ENCODE peak calls at places on chromosomes 3 and 15, in eight cellular contexts. X is GM12865, F is fibroblast of mammary gland, T is type B pancreatic cell, R is glutamatergic neuron, Q is tibial artery, H is OCI-LY7, Z is progenitor cell of endocrine pancreas. D is an unnamed sample.

GRCh38 chr3:119322523-119323400 is 28.6 kb downstream of the ARHGAP31 start:
- DNase-seq in H (peak), Q (peak), T (peak), R (peak), Z (peak), X (peak), F (peak), D (peak)

GRCh38 chr3:47022540-47023161 is 43.2 kb downstream of the NBEAL2 start:
- DNase-seq in H (no peak), X (no peak), F (peak), T (no peak), R (no peak), Z (no peak), Q (no peak), D (no peak)

GRCh38 chr15:30043211-30043655 is 39.5 kb upstream of the GOLGA8J start:
- DNase-seq in X (no peak), T (no peak), F (peak), H (no peak), Q (no peak), Z (no peak), R (no peak), D (no peak)

GRCh38 chr15:87502173-87502572 is 754.4 kb downstream of the NTRK3 start:
- DNase-seq in H (no peak), R (no peak), Q (no peak), Z (no peak), F (no peak), T (no peak), X (no peak), D (no peak)

GRCh38 chr15:85614059-85614458 is 180.7 kb downstream of the KLHL25 start:
- DNase-seq in F (no peak), X (no peak), Z (no peak), Q (no peak), T (no peak), H (no peak), R (no peak), D (no peak)

GRCh38 chr3:116442331-116443021 is 2.8 kb downstream of the LSAMP start:
- DNase-seq in F (no peak), Z (no peak), R (no peak), T (no peak), H (no peak), X (no peak), Q (no peak), D (no peak)

GRCh38 chr15:78216276-78217229 is 17.8 kb downstream of the ACSBG1 start:
- DNase-seq in X (peak), F (peak), H (no peak), T (no peak), Z (no peak), R (no peak), Q (no peak), D (no peak)

GRCh38 chr3:194259982-194260856 is 90.9 kb downstream of the CPN2 start:
- DNase-seq in Q (no peak), Z (no peak), H (no peak), T (no peak), F (peak), R (no peak), X (no peak), D (no peak)

GRCh38 chr15:70765504-70766281 is 2.3 kb upstream of the UACA start:
- DNase-seq in H (no peak), R (no peak), T (no peak), X (no peak), Q (no peak), Z (no peak), F (peak), D (no peak)

GRCh38 chr3:45938043-45938435 is 5.2 kb upstream of the CXCR6 start:
- DNase-seq in Z (no peak), Q (no peak), T (no peak), H (no peak), X (no peak), F (no peak), R (no peak), D (no peak)

GRCh38 chr3:197427013-197427412 is 128.6 kb upstream of the DLG1 start:
- DNase-seq in Z (no peak), X (no peak), T (no peak), R (no peak), Q (no peak), H (no peak), F (no peak), D (no peak)

GRCh38 chr15:61195116-61196002 is 33.7 kb downstream of the RORA start:
- DNase-seq in X (peak), H (peak), R (no peak), Z (no peak), T (no peak), Q (no peak), F (peak), D (no peak)

GRCh38 chr15:90869140-90869541 is 753 bp downstream of the FURIN start:
- DNase-seq in T (no peak), H (no peak), Z (no peak), F (no peak), X (no peak), Q (no peak), R (no peak), D (no peak)

GRCh38 chr3:184696643-184697042 is 15.2 kb downstream of the MAGEF1 start:
- DNase-seq in X (no peak), F (no peak), Q (no peak), Z (no peak), R (no peak), T (no peak), H (no peak), D (no peak)

GRCh38 chr3:126959921-126960603 is 22.9 kb upstream of the PLXNA1 start:
- DNase-seq in Z (no peak), X (no peak), R (peak), T (no peak), Q (no peak), F (peak), H (no peak), D (no peak)
- TF ChIP-seq CTCF in Z (peak), X (no peak), R (no peak), T (peak), Q (no peak), F (peak), H (no peak), D (no peak)

DNA sequence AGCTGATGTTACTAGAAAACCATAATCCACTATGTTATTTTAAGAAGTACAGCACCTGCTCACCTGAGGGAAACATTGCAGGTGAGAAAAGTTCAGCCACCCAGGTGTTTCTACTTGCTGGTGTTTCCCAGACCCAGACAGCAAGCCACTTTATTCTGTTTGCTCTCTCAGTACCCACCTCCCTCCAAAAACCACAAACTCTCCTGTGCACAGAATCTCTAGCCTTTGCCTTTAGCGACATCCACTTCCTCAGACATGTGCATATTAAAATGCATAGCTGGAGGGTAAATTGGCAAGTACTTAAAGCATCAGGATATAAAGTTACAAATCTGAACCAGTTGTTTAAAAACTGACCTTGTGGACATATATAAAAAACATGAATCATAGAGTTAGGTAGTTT is 36.7 kb downstream of the VGLL3 start:
- DNase-seq in R (no peak), H (no peak), X (no peak), F (no peak), Z (no peak), Q (no peak), T (no peak), D (no peak)
- TF ChIP-seq CTCF in R (no peak), H (no peak), X (no peak), F (no peak), Z (no peak), Q (no peak), T (no peak), D (no peak)

GRCh38 chr15:76905013-76905839 is at the start of gene SCAPER:
- DNase-seq in F (peak), T (peak), Q (peak), Z (peak), R (peak), H (peak), X (peak), D (peak)
- TF ChIP-seq CTCF in F (no peak), T (no peak), Q (no peak), Z (no peak), R (peak), H (peak), X (no peak), D (no peak)

GRCh38 chr3:122092460-122093165 is 37.5 kb downstream of the CD86 start:
- DNase-seq in Z (no peak), F (peak), Q (peak), X (peak), H (peak), T (no peak), R (no peak), D (no peak)
- TF ChIP-seq CTCF in Z (peak), F (peak), Q (no peak), X (peak), H (peak), T (peak), R (peak), D (no peak)

GRCh38 chr15:49035825-49036224 is 10.4 kb downstream of the SECISBP2L start:
- DNase-seq in Q (no peak), F (no peak), R (no peak), X (no peak), T (no peak), H (no peak), Z (no peak), D (no peak)
- TF ChIP-seq CTCF in Q (no peak), F (no peak), R (no peak), X (no peak), T (no peak), H (no peak), Z (no peak), D (no peak)

GRCh38 chr3:160725326-160725725 is 30.7 kb upstream of the PPM1L start:
- DNase-seq in T (no peak), Q (no peak), H (no peak), R (no peak), Z (no peak), X (no peak), F (no peak), D (no peak)

GRCh38 chr3:160722331-160722730 is 33.7 kb upstream of the PPM1L start:
- DNase-seq in H (no peak), Q (no peak), F (no peak), Z (no peak), X (no peak), R (no peak), T (no peak), D (no peak)

GRCh38 chr3:160719710-160720109 is 36.3 kb upstream of the PPM1L start:
- DNase-seq in F (no peak), X (no peak), Z (no peak), T (no peak), H (no peak), R (no peak), Q (no peak), D (no peak)

GRCh38 chr3:160720123-160720746 is 35.8 kb upstream of the PPM1L start:
- DNase-seq in Z (no peak), F (no peak), Q (no peak), H (peak), R (no peak), X (peak), T (no peak), D (no peak)
- TF ChIP-seq CTCF in Z (peak), F (no peak), Q (no peak), H (peak), R (no peak), X (peak), T (no peak), D (no peak)

GRCh38 chr3:105503191-105503593 is 136.5 kb downstream of the ALCAM start:
- DNase-seq in Z (no peak), H (no peak), R (no peak), X (no peak), F (no peak), Q (no peak), T (no peak), D (no peak)

GRCh38 chr3:105505167-105505566 is 138.5 kb downstream of the ALCAM start:
- DNase-seq in X (no peak), H (no peak), Q (no peak), Z (no peak), R (no peak), T (no peak), F (no peak), D (no peak)

GRCh38 chr3:105502333-105502732 is 135.6 kb downstream of the ALCAM start:
- DNase-seq in H (no peak), T (no peak), R (no peak), Q (no peak), X (no peak), F (no peak), Z (no peak), D (no peak)

DNA sequence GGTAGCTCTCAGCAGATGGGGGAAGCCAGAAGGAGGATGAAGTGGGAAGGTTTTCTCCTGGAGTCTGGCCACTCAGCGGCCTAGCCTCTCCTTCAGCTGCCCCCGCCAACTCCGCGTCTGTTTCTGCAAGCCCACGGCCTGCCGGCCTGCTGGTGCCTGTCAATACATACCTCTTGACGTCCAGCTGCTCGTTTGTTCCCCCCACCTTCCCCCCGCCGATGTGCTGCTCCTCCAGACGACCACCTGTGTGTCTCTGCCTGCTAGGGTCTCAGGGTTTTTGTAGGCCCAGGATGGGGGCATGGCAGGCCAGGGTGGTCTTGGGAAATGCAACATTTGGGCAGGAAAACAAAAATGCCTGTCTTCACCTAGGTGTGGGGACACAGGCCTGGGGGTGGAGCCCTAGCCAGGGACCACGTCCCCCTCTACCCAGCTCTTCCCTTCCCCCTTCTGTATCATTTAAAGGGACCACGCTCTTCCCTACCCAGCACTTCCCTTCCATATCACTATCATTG is 137.8 kb downstream of the ALCAM start:
- DNase-seq in H (no peak), Q (no peak), X (no peak), R (peak), Z (no peak), T (no peak), F (no peak), D (no peak)
- TF ChIP-seq CTCF in H (no peak), Q (no peak), X (no peak), R (no peak), Z (no peak), T (no peak), F (no peak), D (no peak)

GRCh38 chr3:148202386-148202785 is 495.3 kb upstream of the AGTR1 start:
- DNase-seq in H (peak), F (no peak), Q (no peak), Z (no peak), R (no peak), X (no peak), T (no peak), D (no peak)
- TF ChIP-seq CTCF in H (peak), F (peak), Q (no peak), Z (peak), R (no peak), X (no peak), T (peak), D (no peak)

D was measured in nephron progenitor cell.